ENCODE peak calls at places on chromosomes 3 and 15, in nine cellular contexts. R is vagina; O is GM23338; V is stimulated activated CD8-positive, alpha-beta memory T cell treated with anti-CD3 and anti-CD28 coated beads, Interleukin-2, amount 100 ng/mL, for 1 hour; L is T-helper 2 cell; T is heart left ventricle; U is NCI-H1105 treated with DMSO at 0.1 percent for 48 hours; K is RWPE2; G is activated naive CD4-positive, alpha-beta T cell. Y is an unnamed sample.

GRCh38 chr3:9349321-9350117 is 13.3 kb upstream of the THUMPD3 start:
- DNase-seq in U (no peak), V (no peak), R (no peak), G (no peak), K (no peak), O (no peak), T (no peak), L (no peak), Y (no peak)

GRCh38 chr3:158794206-158794605 is 7.6 kb upstream of the MFSD1 start:
- DNase-seq in G (no peak), T (no peak), L (no peak), O (no peak), R (no peak), K (no peak), V (no peak), U (no peak), Y (no peak)

GRCh38 chr15:36359286-36359685 is 220.1 kb upstream of the CDIN1 start:
- DNase-seq in K (no peak), O (no peak), T (no peak), L (no peak), U (no peak), R (no peak), V (no peak), G (no peak), Y (no peak)

GRCh38 chr15:68375716-68376220 is 56.2 kb downstream of the ITGA11 start:
- DNase-seq in K (peak), V (no peak), R (no peak), O (no peak), G (no peak), U (no peak), T (no peak), L (no peak), Y (no peak)

GRCh38 chr3:9553021-9553948 is at the start of gene LHFPL4:
- DNase-seq in V (no peak), L (no peak), O (peak), G (no peak), T (no peak), U (no peak), R (no peak), K (no peak), Y (peak)

GRCh38 chr3:124962403-124962940 is 27.9 kb upstream of the MUC13 start:
- DNase-seq in U (no peak), R (no peak), V (no peak), O (no peak), K (no peak), T (no peak), L (no peak), G (no peak), Y (no peak)

GRCh38 chr3:178083906-178084823 is 452.1 kb upstream of the KCNMB2 start:
- DNase-seq in R (no peak), K (no peak), U (peak), V (no peak), O (peak), G (no peak), L (no peak), T (no peak), Y (peak)

GRCh38 chr3:153749070-153749610 is 372.1 kb upstream of the ARHGEF26 start:
- DNase-seq in R (no peak), G (no peak), L (no peak), O (no peak), K (no peak), U (peak), V (no peak), T (no peak), Y (no peak)

GRCh38 chr15:58549013-58549779 is 117.4 kb downstream of the LIPC start:
- DNase-seq in V (no peak), O (no peak), U (no peak), K (no peak), L (no peak), G (no peak), R (peak), T (no peak), Y (no peak)

GRCh38 chr3:184003187-184003967 is 14.3 kb downstream of the ABCC5 start:
- DNase-seq in K (no peak), V (no peak), U (no peak), R (no peak), L (no peak), G (no peak), O (no peak), T (no peak), Y (no peak)

GRCh38 chr3:66419053-66419440 is 81.8 kb downstream of the LRIG1 start:
- DNase-seq in G (no peak), L (no peak), U (no peak), R (no peak), O (no peak), V (no peak), K (no peak), T (peak), Y (no peak)

GRCh38 chr3:117524890-117525289 is 815.3 kb downstream of the TUSC7 start:
- DNase-seq in O (no peak), K (no peak), L (no peak), U (no peak), T (no peak), R (no peak), G (no peak), V (no peak), Y (no peak)

GRCh38 chr3:112111785-112112402 is 21.2 kb downstream of the GCSAM start:
- DNase-seq in U (peak), T (no peak), K (no peak), O (peak), L (no peak), R (no peak), V (peak), G (peak), Y (peak)

GRCh38 chr15:89367485-89368451 is 33.1 kb upstream of the POLG start:
- DNase-seq in U (peak), L (no peak), V (no peak), O (peak), K (peak), G (no peak), R (no peak), T (no peak), Y (peak)

GRCh38 chr3:45968706-45969105 is 25.4 kb downstream of the CXCR6 start:
- DNase-seq in L (no peak), G (no peak), T (no peak), R (no peak), O (no peak), U (no peak), K (no peak), V (no peak), Y (no peak)

GRCh38 chr3:42161050-42161935 is 70.1 kb downstream of the TRAK1 start:
- DNase-seq in O (peak), R (no peak), V (no peak), L (no peak), T (no peak), U (no peak), K (no peak), G (no peak), Y (no peak)

GRCh38 chr3:157248590-157249425 is 88.9 kb upstream of the CCNL1 start:
- DNase-seq in G (no peak), R (no peak), K (no peak), O (no peak), V (no peak), U (no peak), T (peak), L (no peak), Y (peak)

GRCh38 chr3:85842081-85842480 is 883.3 kb downstream of the CADM2 start:
- DNase-seq in U (no peak), O (no peak), V (no peak), R (no peak), T (no peak), K (no peak), G (no peak), L (no peak), Y (no peak)

GRCh38 chr15:28017423-28017924 is 81.6 kb downstream of the OCA2 start:
- DNase-seq in V (no peak), G (no peak), K (peak), U (no peak), R (peak), L (no peak), O (peak), T (no peak), Y (no peak)

GRCh38 chr3:89983449-89983848 is 876.0 kb downstream of the EPHA3 start:
- DNase-seq in U (no peak), G (no peak), L (no peak), O (no peak), T (no peak), R (no peak), V (no peak), K (no peak), Y (no peak)

GRCh38 chr3:194132465-194133358 is 3.2 kb upstream of the HES1 start:
- DNase-seq in T (no peak), V (no peak), K (no peak), G (no peak), L (no peak), O (peak), U (no peak), R (no peak), Y (no peak)